ENCODE peak calls at places on chromosomes 6 and 20, in nine cellular contexts. One of them, this sample, is unnamed.
A peak's percentile ranks its signal among the peaks of the same experiment; 100 is the strongest.

GRCh38 chr6:20236899-20237600 is 24.8 kb upstream of the MBOAT1 start:
- DNase-seq in uterus: no peak
- DNase-seq in Panc1: no peak
- DNase-seq in CD8-positive, alpha-beta T cell: no peak
- DNase-seq in ovary: no peak
- DNase-seq in HepG2: no peak
- DNase-seq in colonic mucosa: no peak
- DNase-seq in fibroblast of lung: no peak
- DNase-seq in lung: no peak
- DNase-seq in this sample: no peak

GRCh38 chr6:50661636-50662035 is 51.7 kb upstream of the TFAP2D start:
- DNase-seq in HepG2: no peak
- DNase-seq in lung: no peak
- DNase-seq in ovary: no peak
- DNase-seq in uterus: no peak
- DNase-seq in Panc1: no peak
- DNase-seq in colonic mucosa: no peak
- DNase-seq in fibroblast of lung: no peak
- DNase-seq in CD8-positive, alpha-beta T cell: no peak
- DNase-seq in this sample: no peak

GRCh38 chr6:120214097-120214496 is 864.5 kb upstream of the MAN1A1 start:
- DNase-seq in colonic mucosa: no peak
- DNase-seq in lung: no peak
- DNase-seq in ovary: no peak
- DNase-seq in HepG2: no peak
- DNase-seq in CD8-positive, alpha-beta T cell: no peak
- DNase-seq in fibroblast of lung: peak; percentile 5
- DNase-seq in uterus: no peak
- DNase-seq in Panc1: no peak
- DNase-seq in this sample: no peak

GRCh38 chr6:116111552-116112528 is 11.2 kb downstream of the NT5DC1 start:
- DNase-seq in CD8-positive, alpha-beta T cell: no peak
- DNase-seq in Panc1: no peak
- DNase-seq in ovary: no peak
- DNase-seq in uterus: no peak
- DNase-seq in fibroblast of lung: peak; percentile 42
- DNase-seq in HepG2: peak; percentile 60
- DNase-seq in lung: no peak
- DNase-seq in colonic mucosa: peak; percentile 57
- DNase-seq in this sample: peak; percentile 44

GRCh38 chr6:25579484-25579883 is 72.5 kb upstream of the SCGN start:
- DNase-seq in ovary: no peak
- DNase-seq in CD8-positive, alpha-beta T cell: no peak
- DNase-seq in lung: no peak
- DNase-seq in HepG2: no peak
- DNase-seq in uterus: no peak
- DNase-seq in colonic mucosa: no peak
- DNase-seq in fibroblast of lung: no peak
- DNase-seq in Panc1: no peak
- DNase-seq in this sample: no peak

GRCh38 chr20:64063389-64064144 is 569 bp downstream of the TCEA2 start:
- DNase-seq in lung: no peak
- DNase-seq in colonic mucosa: peak; percentile 44
- DNase-seq in ovary: peak; percentile 41
- DNase-seq in fibroblast of lung: no peak
- DNase-seq in uterus: peak; percentile 45
- DNase-seq in Panc1: no peak
- DNase-seq in CD8-positive, alpha-beta T cell: no peak
- DNase-seq in HepG2: no peak
- DNase-seq in this sample: no peak

GRCh38 chr6:112205521-112206458 is 48.6 kb downstream of the LAMA4 start:
- DNase-seq in HepG2: no peak
- DNase-seq in Panc1: no peak
- DNase-seq in fibroblast of lung: no peak
- DNase-seq in ovary: no peak
- DNase-seq in colonic mucosa: no peak
- DNase-seq in lung: no peak
- DNase-seq in CD8-positive, alpha-beta T cell: no peak
- DNase-seq in uterus: no peak
- DNase-seq in this sample: no peak

GRCh38 chr6:129329677-129330076 is 380.3 kb downstream of the ARHGAP18 start:
- DNase-seq in ovary: no peak
- DNase-seq in CD8-positive, alpha-beta T cell: no peak
- DNase-seq in Panc1: no peak
- DNase-seq in fibroblast of lung: no peak
- DNase-seq in HepG2: no peak
- DNase-seq in uterus: no peak
- DNase-seq in lung: no peak
- DNase-seq in colonic mucosa: no peak
- DNase-seq in this sample: no peak

GRCh38 chr6:25601797-25602679 is 50.0 kb upstream of the SCGN start:
- DNase-seq in uterus: no peak
- DNase-seq in lung: no peak
- DNase-seq in CD8-positive, alpha-beta T cell: no peak
- DNase-seq in fibroblast of lung: peak; percentile 81
- DNase-seq in HepG2: peak; percentile 60
- DNase-seq in ovary: no peak
- DNase-seq in colonic mucosa: no peak
- DNase-seq in Panc1: peak; percentile 15
- DNase-seq in this sample: no peak

GRCh38 chr6:88623531-88623930 is 339.9 kb downstream of the RNGTT start:
- DNase-seq in CD8-positive, alpha-beta T cell: no peak
- DNase-seq in ovary: no peak
- DNase-seq in fibroblast of lung: no peak
- DNase-seq in uterus: no peak
- DNase-seq in colonic mucosa: no peak
- DNase-seq in HepG2: no peak
- DNase-seq in lung: no peak
- DNase-seq in Panc1: no peak
- DNase-seq in this sample: no peak

GRCh38 chr6:10769419-10769818 is 21.8 kb downstream of the TMEM14B start:
- DNase-seq in uterus: no peak
- DNase-seq in colonic mucosa: no peak
- DNase-seq in Panc1: no peak
- DNase-seq in fibroblast of lung: no peak
- DNase-seq in lung: no peak
- DNase-seq in HepG2: no peak
- DNase-seq in CD8-positive, alpha-beta T cell: no peak
- DNase-seq in ovary: no peak
- DNase-seq in this sample: no peak

DNA sequence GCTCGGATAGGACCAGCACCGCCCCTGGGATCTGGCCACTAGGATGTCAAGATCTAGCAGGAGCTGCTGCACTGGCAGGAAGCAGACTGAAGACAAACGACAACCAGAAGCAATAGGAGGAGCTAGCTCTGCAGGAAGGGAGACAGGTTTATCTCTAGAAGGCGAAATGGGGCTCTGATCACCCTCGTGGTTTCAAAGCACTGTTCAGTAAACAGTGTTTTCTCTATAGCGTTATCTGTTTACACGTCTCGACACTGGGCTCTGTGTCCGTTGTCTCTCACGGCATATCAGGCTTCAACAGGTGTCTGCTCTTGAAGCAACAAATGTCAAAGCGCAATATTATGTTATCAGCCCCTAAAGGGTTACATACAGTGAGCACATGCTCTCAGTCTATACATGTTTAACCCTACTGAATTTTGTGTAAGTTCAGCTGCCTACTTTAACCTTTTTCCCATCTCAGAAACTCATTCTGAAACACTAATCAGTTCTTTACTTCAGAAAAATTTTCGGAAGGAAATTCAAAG is 23.8 kb downstream of the TMEM14B start:
- DNase-seq in Panc1: no peak
- DNase-seq in uterus: no peak
- DNase-seq in fibroblast of lung: no peak
- DNase-seq in CD8-positive, alpha-beta T cell: no peak
- DNase-seq in lung: no peak
- DNase-seq in HepG2: no peak
- DNase-seq in colonic mucosa: no peak
- DNase-seq in ovary: no peak
- DNase-seq in this sample: peak; percentile 17
- H3K36me3 ChIP-seq in Panc1: peaks cover 8% of the 10 kb centered on the region
- H3K36me3 ChIP-seq in uterus: no peaks in the 10 kb centered on the region
- H3K36me3 ChIP-seq in fibroblast of lung: no peaks in the 10 kb centered on the region
- H3K36me3 ChIP-seq in CD8-positive, alpha-beta T cell: peaks cover 3% of the 10 kb centered on the region
- H3K36me3 ChIP-seq in lung: peaks cover 2% of the 10 kb centered on the region
- H3K36me3 ChIP-seq in HepG2: peaks cover 30% of the 10 kb centered on the region
- H3K36me3 ChIP-seq in colonic mucosa: no peaks in the 10 kb centered on the region
- H3K36me3 ChIP-seq in ovary: no peaks in the 10 kb centered on the region
- H3K36me3 ChIP-seq in this sample: peaks cover 1% of the 10 kb centered on the region

GRCh38 chr6:118930680-118931079 is 4.3 kb downstream of the MCM9 start:
- DNase-seq in fibroblast of lung: no peak
- DNase-seq in lung: no peak
- DNase-seq in HepG2: no peak
- DNase-seq in uterus: no peak
- DNase-seq in Panc1: no peak
- DNase-seq in colonic mucosa: no peak
- DNase-seq in CD8-positive, alpha-beta T cell: no peak
- DNase-seq in ovary: no peak
- DNase-seq in this sample: no peak
- TF ChIP-seq CTCF in fibroblast of lung: peak; percentile 30
- TF ChIP-seq CTCF in lung: no peak
- TF ChIP-seq CTCF in HepG2: no peak
- TF ChIP-seq CTCF in uterus: no peak
- TF ChIP-seq CTCF in Panc1: no peak
- TF ChIP-seq CTCF in colonic mucosa: no peak
- TF ChIP-seq CTCF in CD8-positive, alpha-beta T cell: no peak
- TF ChIP-seq CTCF in ovary: no peak
- TF ChIP-seq CTCF in this sample: no peak

GRCh38 chr6:53268858-53269608 is 79.7 kb downstream of the ELOVL5 start:
- DNase-seq in uterus: no peak
- DNase-seq in Panc1: no peak
- DNase-seq in colonic mucosa: no peak
- DNase-seq in HepG2: no peak
- DNase-seq in lung: no peak
- DNase-seq in fibroblast of lung: no peak
- DNase-seq in CD8-positive, alpha-beta T cell: no peak
- DNase-seq in ovary: no peak
- DNase-seq in this sample: no peak

GRCh38 chr6:53266553-53267090 is 82.1 kb downstream of the ELOVL5 start:
- DNase-seq in ovary: no peak
- DNase-seq in fibroblast of lung: no peak
- DNase-seq in colonic mucosa: no peak
- DNase-seq in uterus: no peak
- DNase-seq in CD8-positive, alpha-beta T cell: no peak
- DNase-seq in HepG2: no peak
- DNase-seq in Panc1: no peak
- DNase-seq in lung: no peak
- DNase-seq in this sample: no peak

GRCh38 chr6:53264915-53265615 is 83.7 kb downstream of the ELOVL5 start:
- DNase-seq in fibroblast of lung: no peak
- DNase-seq in Panc1: no peak
- DNase-seq in lung: no peak
- DNase-seq in colonic mucosa: no peak
- DNase-seq in CD8-positive, alpha-beta T cell: no peak
- DNase-seq in HepG2: no peak
- DNase-seq in uterus: no peak
- DNase-seq in ovary: no peak
- DNase-seq in this sample: no peak

GRCh38 chr6:53273356-53273755 is 75.4 kb downstream of the ELOVL5 start:
- DNase-seq in CD8-positive, alpha-beta T cell: no peak
- DNase-seq in HepG2: no peak
- DNase-seq in fibroblast of lung: no peak
- DNase-seq in lung: no peak
- DNase-seq in uterus: no peak
- DNase-seq in colonic mucosa: no peak
- DNase-seq in Panc1: no peak
- DNase-seq in ovary: no peak
- DNase-seq in this sample: no peak

GRCh38 chr6:53269827-53270226 is 78.9 kb downstream of the ELOVL5 start:
- DNase-seq in ovary: no peak
- DNase-seq in Panc1: no peak
- DNase-seq in CD8-positive, alpha-beta T cell: no peak
- DNase-seq in colonic mucosa: no peak
- DNase-seq in HepG2: no peak
- DNase-seq in lung: no peak
- DNase-seq in uterus: no peak
- DNase-seq in fibroblast of lung: no peak
- DNase-seq in this sample: no peak
- H3K36me3 ChIP-seq in ovary: no peaks in the 10 kb centered on the region
- H3K36me3 ChIP-seq in Panc1: peaks cover 56% of the 10 kb centered on the region
- H3K36me3 ChIP-seq in CD8-positive, alpha-beta T cell: peaks cover 47% of the 10 kb centered on the region
- H3K36me3 ChIP-seq in colonic mucosa: no peaks in the 10 kb centered on the region
- H3K36me3 ChIP-seq in HepG2: peaks cover 61% of the 10 kb centered on the region
- H3K36me3 ChIP-seq in lung: peaks cover 29% of the 10 kb centered on the region
- H3K36me3 ChIP-seq in uterus: no peaks in the 10 kb centered on the region
- H3K36me3 ChIP-seq in fibroblast of lung: peaks cover 9% of the 10 kb centered on the region
- H3K36me3 ChIP-seq in this sample: no peaks in the 10 kb centered on the region

GRCh38 chr6:19150307-19150706 is 686.9 kb upstream of the ID4 start:
- DNase-seq in CD8-positive, alpha-beta T cell: no peak
- DNase-seq in lung: no peak
- DNase-seq in ovary: no peak
- DNase-seq in Panc1: no peak
- DNase-seq in colonic mucosa: no peak
- DNase-seq in uterus: no peak
- DNase-seq in fibroblast of lung: no peak
- DNase-seq in HepG2: no peak
- DNase-seq in this sample: no peak
- TF ChIP-seq CTCF in CD8-positive, alpha-beta T cell: no peak
- TF ChIP-seq CTCF in lung: no peak
- TF ChIP-seq CTCF in ovary: no peak
- TF ChIP-seq CTCF in Panc1: no peak
- TF ChIP-seq CTCF in colonic mucosa: no peak
- TF ChIP-seq CTCF in uterus: no peak
- TF ChIP-seq CTCF in fibroblast of lung: no peak
- TF ChIP-seq CTCF in HepG2: no peak
- TF ChIP-seq CTCF in this sample: no peak

GRCh38 chr20:2463616-2464365 is 6.8 kb downstream of the SNRPB start:
- DNase-seq in uterus: no peak
- DNase-seq in HepG2: no peak
- DNase-seq in CD8-positive, alpha-beta T cell: no peak
- DNase-seq in fibroblast of lung: no peak
- DNase-seq in colonic mucosa: no peak
- DNase-seq in Panc1: no peak
- DNase-seq in lung: no peak
- DNase-seq in ovary: no peak
- DNase-seq in this sample: no peak
- H3K36me3 ChIP-seq in uterus: no peaks in the 10 kb centered on the region
- H3K36me3 ChIP-seq in HepG2: peaks cover 90% of the 10 kb centered on the region
- H3K36me3 ChIP-seq in CD8-positive, alpha-beta T cell: peaks cover 74% of the 10 kb centered on the region
- H3K36me3 ChIP-seq in fibroblast of lung: peaks cover 22% of the 10 kb centered on the region
- H3K36me3 ChIP-seq in colonic mucosa: peaks cover 18% of the 10 kb centered on the region
- H3K36me3 ChIP-seq in Panc1: peaks cover 76% of the 10 kb centered on the region
- H3K36me3 ChIP-seq in lung: peaks cover 47% of the 10 kb centered on the region
- H3K36me3 ChIP-seq in ovary: no peaks in the 10 kb centered on the region
- H3K36me3 ChIP-seq in this sample: peaks cover 11% of the 10 kb centered on the region

GRCh38 chr6:132830236-132830799 is 15.9 kb downstream of the RPS12 start:
- DNase-seq in CD8-positive, alpha-beta T cell: no peak
- DNase-seq in HepG2: peak; percentile 33
- DNase-seq in ovary: no peak
- DNase-seq in lung: no peak
- DNase-seq in uterus: no peak
- DNase-seq in colonic mucosa: no peak
- DNase-seq in fibroblast of lung: peak; percentile 72
- DNase-seq in Panc1: no peak
- DNase-seq in this sample: no peak
- TF ChIP-seq CTCF in CD8-positive, alpha-beta T cell: no peak
- TF ChIP-seq CTCF in HepG2: peak; percentile 70
- TF ChIP-seq CTCF in ovary: peak; percentile 22
- TF ChIP-seq CTCF in lung: no peak
- TF ChIP-seq CTCF in uterus: peak; percentile 32
- TF ChIP-seq CTCF in colonic mucosa: no peak
- TF ChIP-seq CTCF in fibroblast of lung: peak; percentile 67
- TF ChIP-seq CTCF in Panc1: peak; percentile 56
- TF ChIP-seq CTCF in this sample: peak; percentile 32

This sample was measured in Caco-2.